ENCODE peak calls at places on chromosome 6, in four cellular contexts. One of them, this sample, is unnamed.

GRCh38 chr6:74177496-74177895 is 481.5 kb downstream of the CD109 start:
- DNase-seq in A549: no peak
- DNase-seq in uterus: no peak
- DNase-seq in IMR-90: peak
- DNase-seq in this sample: no peak

GRCh38 chr6:66628917-66629316 is 921.9 kb upstream of the EYS start:
- DNase-seq in IMR-90: no peak
- DNase-seq in A549: no peak
- DNase-seq in uterus: no peak
- DNase-seq in this sample: no peak

GRCh38 chr6:113668712-113669408 is 188.3 kb upstream of the MARCKS start:
- DNase-seq in A549: no peak
- DNase-seq in uterus: no peak
- DNase-seq in IMR-90: no peak
- DNase-seq in this sample: no peak

GRCh38 chr6:72624557-72625160 is 2.8 kb downstream of the KCNQ5 start:
- DNase-seq in uterus: no peak
- DNase-seq in IMR-90: peak
- DNase-seq in A549: peak
- DNase-seq in this sample: no peak

GRCh38 chr6:114342826-114343781 is at the start of gene HS3ST5:
- DNase-seq in uterus: no peak
- DNase-seq in A549: peak
- DNase-seq in IMR-90: peak
- DNase-seq in this sample: peak

GRCh38 chr6:96186516-96187195 is 170.9 kb downstream of the FUT9 start:
- DNase-seq in IMR-90: no peak
- DNase-seq in uterus: no peak
- DNase-seq in A549: no peak
- DNase-seq in this sample: no peak

GRCh38 chr6:20212392-20213111 is at the start of gene MBOAT1:
- DNase-seq in A549: peak
- DNase-seq in IMR-90: peak
- DNase-seq in uterus: peak
- DNase-seq in this sample: peak

GRCh38 chr6:150549577-150550184 is 50.0 kb upstream of the PLEKHG1 start:
- DNase-seq in IMR-90: no peak
- DNase-seq in A549: no peak
- DNase-seq in uterus: no peak
- DNase-seq in this sample: no peak

GRCh38 chr6:46135176-46135575 is 5.4 kb downstream of the ENPP4 start:
- DNase-seq in IMR-90: no peak
- DNase-seq in A549: no peak
- DNase-seq in uterus: no peak
- DNase-seq in this sample: no peak

GRCh38 chr6:135183532-135184440 is 2.7 kb downstream of the MYB start:
- DNase-seq in A549: peak
- DNase-seq in uterus: peak
- DNase-seq in IMR-90: peak
- DNase-seq in this sample: peak

DNA sequence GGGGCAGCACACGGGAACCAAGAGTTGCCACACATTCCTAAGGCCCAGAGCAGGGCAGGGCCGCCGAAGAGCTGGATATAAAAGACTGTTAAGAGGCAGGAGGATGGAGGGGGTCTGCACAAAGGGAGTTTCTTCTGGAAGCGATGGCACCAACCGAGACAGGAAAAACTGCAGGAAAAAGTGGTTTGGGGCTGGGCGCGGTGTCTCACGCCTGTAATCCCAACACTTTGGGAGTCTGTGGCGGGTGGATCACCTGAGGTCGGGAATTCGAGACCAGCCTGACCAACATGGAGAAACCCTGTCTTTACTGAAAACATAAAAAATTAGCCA is 41.8 kb downstream of the SSR1 start:
- DNase-seq in uterus: no peak
- DNase-seq in A549: no peak
- DNase-seq in IMR-90: no peak
- DNase-seq in this sample: no peak
- TF ChIP-seq CTCF in uterus: no peak
- TF ChIP-seq CTCF in A549: no peak
- TF ChIP-seq CTCF in IMR-90: no peak
- TF ChIP-seq CTCF in this sample: no peak

GRCh38 chr6:6891949-6892461 is 215.8 kb upstream of the RREB1 start:
- DNase-seq in IMR-90: no peak
- DNase-seq in A549: no peak
- DNase-seq in uterus: no peak
- DNase-seq in this sample: no peak
- H3K27ac ChIP-seq in IMR-90: no peak
- H3K27ac ChIP-seq in A549: no peak
- H3K27ac ChIP-seq in uterus: no peak
- H3K27ac ChIP-seq in this sample: no peak

GRCh38 chr6:104860221-104860620 is 502 bp upstream of the HACE1 start:
- DNase-seq in IMR-90: no peak
- DNase-seq in uterus: no peak
- DNase-seq in A549: no peak
- DNase-seq in this sample: no peak

GRCh38 chr6:104855507-104855906 is 4.2 kb downstream of the HACE1 start:
- DNase-seq in uterus: no peak
- DNase-seq in A549: no peak
- DNase-seq in IMR-90: peak
- DNase-seq in this sample: no peak

GRCh38 chr6:104862456-104862855 is 2.7 kb upstream of the HACE1 start:
- DNase-seq in IMR-90: peak
- DNase-seq in A549: no peak
- DNase-seq in uterus: no peak
- DNase-seq in this sample: no peak

DNA sequence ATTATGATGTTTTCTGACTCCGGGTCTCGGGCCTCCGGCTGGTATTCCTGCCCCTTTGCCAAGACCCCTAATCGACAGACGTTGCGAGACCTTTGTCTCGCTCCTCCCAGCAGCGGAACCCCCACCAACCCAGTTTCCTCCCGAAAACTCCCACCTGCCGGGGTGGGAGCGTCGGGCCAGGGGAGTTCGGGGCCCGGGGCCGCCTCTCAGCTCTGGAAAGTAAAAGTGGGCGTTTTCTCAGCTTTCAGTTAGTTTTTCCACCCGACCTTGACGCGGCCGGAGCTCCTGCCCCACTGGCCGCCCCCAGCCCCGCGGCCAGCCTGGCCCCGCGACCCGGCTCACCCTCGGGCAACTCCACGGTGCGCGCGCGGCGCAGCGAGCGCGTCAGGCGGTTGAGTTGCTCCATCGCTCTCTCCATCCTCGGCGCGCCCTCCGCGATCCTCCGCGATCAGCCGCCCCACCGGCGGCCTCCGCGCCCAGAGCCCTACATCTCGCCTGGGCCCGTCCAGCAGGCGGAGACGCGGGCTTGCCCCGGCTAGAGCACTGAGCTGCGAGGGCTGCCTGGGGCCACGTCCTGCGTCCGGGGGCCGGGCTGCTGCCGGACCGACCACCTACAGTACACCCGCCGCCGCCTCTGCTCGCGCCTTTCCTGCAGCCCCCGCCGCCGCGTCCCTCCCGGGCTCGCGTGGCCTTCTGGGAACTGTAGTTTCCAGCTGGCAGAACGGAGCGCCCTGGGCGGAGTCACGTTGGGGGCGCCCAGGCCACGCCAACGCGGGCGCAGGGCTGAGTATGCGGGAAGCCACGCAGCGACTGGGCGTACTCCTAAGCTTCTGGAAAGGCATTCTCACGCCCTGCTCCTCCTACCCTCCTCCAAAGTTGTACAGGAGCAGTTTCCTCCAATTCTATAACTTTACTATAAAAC is at the start of gene HACE1:
- DNase-seq in A549: peak
- DNase-seq in uterus: peak
- DNase-seq in IMR-90: peak
- DNase-seq in this sample: peak
- TF ChIP-seq POLR2A in A549: peak
- TF ChIP-seq POLR2A in uterus: peak
- TF ChIP-seq POLR2A in IMR-90: peak
- TF ChIP-seq POLR2A in this sample: peak

GRCh38 chr6:56772737-56773184 is 130.1 kb upstream of the DST start:
- DNase-seq in IMR-90: peak
- DNase-seq in A549: peak
- DNase-seq in uterus: no peak
- DNase-seq in this sample: peak
- TF ChIP-seq CTCF in IMR-90: peak
- TF ChIP-seq CTCF in A549: no peak
- TF ChIP-seq CTCF in uterus: no peak
- TF ChIP-seq CTCF in this sample: no peak

DNA sequence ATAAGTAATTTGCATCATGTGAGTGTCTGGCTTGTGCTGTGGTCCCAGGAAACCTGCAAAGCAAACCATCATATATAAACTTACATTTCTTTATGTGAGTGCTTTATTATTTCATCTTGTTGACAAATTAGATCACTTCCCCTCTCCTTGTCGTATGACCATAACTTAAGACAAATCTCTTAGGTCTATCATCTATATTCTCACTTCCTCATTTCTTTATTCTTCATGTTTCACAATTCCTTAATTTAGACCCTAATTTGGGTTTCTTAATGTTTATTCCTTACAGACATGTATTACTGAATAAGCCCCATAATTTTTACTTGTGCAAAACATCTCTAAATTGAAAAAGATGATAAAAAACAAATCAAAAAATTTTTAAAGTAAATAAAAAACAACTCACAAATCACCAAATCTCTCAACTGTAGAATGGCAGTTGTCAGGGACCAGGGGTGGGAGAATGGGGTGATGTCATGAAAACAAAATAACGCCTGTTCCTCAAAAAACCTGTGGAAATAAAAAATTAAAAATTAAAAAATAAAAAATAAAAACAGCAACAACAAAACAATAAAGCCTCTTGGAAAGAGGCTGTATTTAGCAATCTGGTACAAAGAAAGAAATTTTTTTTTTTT is 49.5 kb upstream of the FBXO30 start:
- DNase-seq in uterus: no peak
- DNase-seq in IMR-90: no peak
- DNase-seq in A549: no peak
- DNase-seq in this sample: no peak
- H3K27ac ChIP-seq in uterus: no peak
- H3K27ac ChIP-seq in IMR-90: no peak
- H3K27ac ChIP-seq in A549: no peak
- H3K27ac ChIP-seq in this sample: no peak

GRCh38 chr6:42782689-42783176 is 881 bp downstream of the BICRAL start:
- DNase-seq in IMR-90: peak
- DNase-seq in uterus: peak
- DNase-seq in A549: peak
- DNase-seq in this sample: peak

GRCh38 chr6:42784739-42785498 is 3.1 kb downstream of the BICRAL start:
- DNase-seq in A549: no peak
- DNase-seq in IMR-90: no peak
- DNase-seq in uterus: no peak
- DNase-seq in this sample: no peak

GRCh38 chr6:42783876-42784738 is 2.3 kb downstream of the BICRAL start:
- DNase-seq in IMR-90: no peak
- DNase-seq in uterus: no peak
- DNase-seq in A549: no peak
- DNase-seq in this sample: no peak

GRCh38 chr6:42781811-42782688 is at the start of gene BICRAL:
- DNase-seq in IMR-90: peak
- DNase-seq in A549: peak
- DNase-seq in uterus: peak
- DNase-seq in this sample: peak

DNA sequence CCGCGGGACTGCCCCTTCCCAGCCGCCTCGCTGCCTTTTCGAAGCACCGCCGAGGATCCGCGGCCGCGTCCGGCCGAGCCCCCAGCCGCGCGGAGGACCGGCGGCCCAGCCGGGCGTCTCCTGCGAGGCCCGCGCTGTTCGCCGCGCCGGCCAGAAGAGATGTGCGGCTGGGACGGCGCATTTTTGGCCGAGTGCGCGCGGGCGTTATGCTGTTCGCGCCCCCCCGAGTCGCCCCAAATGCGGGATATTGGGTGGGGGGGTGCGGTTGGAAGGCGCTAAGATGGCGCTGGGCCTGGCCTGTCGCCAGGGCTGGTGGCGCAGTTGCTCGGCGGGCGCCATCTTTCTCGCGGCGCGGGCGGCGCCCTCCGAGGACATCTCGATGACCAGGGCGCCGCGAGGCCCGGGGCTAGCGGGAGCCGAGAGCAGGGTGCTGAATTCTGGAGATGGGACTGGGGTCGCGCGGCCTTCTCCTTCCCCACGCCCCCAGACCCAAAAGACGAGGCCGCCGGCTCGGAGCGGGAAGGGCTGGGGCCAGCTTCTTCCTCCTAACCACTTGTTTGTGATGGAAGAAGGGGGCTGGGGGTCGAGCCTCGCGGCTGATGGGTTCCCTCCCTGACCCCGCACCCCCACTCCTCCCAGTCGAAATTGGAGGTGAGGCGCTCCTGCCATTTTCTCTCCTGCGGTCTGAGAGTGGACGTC is 1.5 kb downstream of the BICRAL start:
- DNase-seq in A549: peak
- DNase-seq in IMR-90: peak
- DNase-seq in uterus: peak
- DNase-seq in this sample: peak
- TF ChIP-seq POLR2A in A549: peak
- TF ChIP-seq POLR2A in IMR-90: peak
- TF ChIP-seq POLR2A in uterus: peak
- TF ChIP-seq POLR2A in this sample: peak

DNA sequence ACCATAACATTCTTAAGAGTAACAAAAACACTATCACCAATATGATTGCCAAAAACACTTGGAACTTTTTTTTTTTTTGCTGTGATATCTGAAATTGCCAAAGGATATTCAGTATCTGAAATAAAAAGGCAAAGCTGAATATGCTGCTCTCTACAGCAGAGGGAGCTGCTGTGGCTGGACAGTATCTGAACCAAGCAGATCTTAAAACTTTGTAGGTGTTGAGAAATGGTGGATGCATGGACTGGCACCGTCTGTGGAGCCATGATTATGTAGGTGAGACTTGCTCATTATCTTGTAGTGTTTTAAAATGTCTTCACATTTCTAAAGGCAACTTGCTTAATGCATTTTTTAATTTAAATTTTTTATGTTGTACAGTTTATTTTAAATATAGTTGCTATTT is 9.2 kb downstream of the PDCD2 start:
- DNase-seq in uterus: no peak
- DNase-seq in A549: no peak
- DNase-seq in IMR-90: peak
- DNase-seq in this sample: no peak
- TF ChIP-seq CTCF in uterus: no peak
- TF ChIP-seq CTCF in A549: peak
- TF ChIP-seq CTCF in IMR-90: peak
- TF ChIP-seq CTCF in this sample: no peak

GRCh38 chr6:137581019-137581707 is 87.0 kb upstream of the OLIG3 start:
- DNase-seq in uterus: no peak
- DNase-seq in A549: no peak
- DNase-seq in IMR-90: no peak
- DNase-seq in this sample: no peak

GRCh38 chr6:137573739-137574138 is 79.5 kb upstream of the OLIG3 start:
- DNase-seq in uterus: no peak
- DNase-seq in A549: no peak
- DNase-seq in IMR-90: no peak
- DNase-seq in this sample: no peak

DNA sequence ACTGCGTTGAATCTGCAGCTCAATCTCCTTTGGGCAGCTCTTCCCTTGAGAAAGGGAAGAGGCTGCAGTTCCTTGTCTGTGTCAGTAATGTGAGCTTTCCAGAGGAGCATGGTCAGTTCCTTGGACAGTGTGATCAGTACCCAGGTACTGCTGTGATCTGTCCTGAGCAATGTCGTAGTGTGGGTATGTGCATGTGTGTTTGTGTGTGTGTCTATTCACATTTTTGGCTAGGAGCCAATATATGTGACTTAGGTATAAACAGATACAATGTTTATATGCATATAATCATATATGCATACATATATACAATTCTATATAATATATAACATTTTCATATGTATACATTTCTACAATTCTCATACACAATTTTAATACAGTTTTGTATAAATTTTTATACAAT is 85.4 kb upstream of the OLIG3 start:
- DNase-seq in uterus: no peak
- DNase-seq in IMR-90: no peak
- DNase-seq in A549: no peak
- DNase-seq in this sample: no peak
- H3K27ac ChIP-seq in uterus: no peak
- H3K27ac ChIP-seq in IMR-90: no peak
- H3K27ac ChIP-seq in A549: no peak
- H3K27ac ChIP-seq in this sample: no peak

This sample was measured in thyroid gland.